ENCODE peak calls at places on chromosomes 3 and 15, in four cellular contexts. One of them, this sample, is unnamed.

GRCh38 chr3:195802261-195802701 is 9.4 kb downstream of the MUC4 start:
- DNase-seq in WERI-Rb-1: no peak
- DNase-seq in right lobe of liver: no peak
- DNase-seq in Jurkat, Clone E6-1: peak
- DNase-seq in this sample: peak

GRCh38 chr3:142929109-142929508 is 34.4 kb downstream of the PAQR9 start:
- DNase-seq in WERI-Rb-1: peak
- DNase-seq in right lobe of liver: peak
- DNase-seq in Jurkat, Clone E6-1: peak
- DNase-seq in this sample: peak

GRCh38 chr3:43405888-43406636 is 119.7 kb downstream of the SNRK start:
- DNase-seq in WERI-Rb-1: no peak
- DNase-seq in right lobe of liver: no peak
- DNase-seq in Jurkat, Clone E6-1: no peak
- DNase-seq in this sample: no peak

GRCh38 chr3:38555149-38555840 is 59.2 kb downstream of the EXOG start:
- DNase-seq in right lobe of liver: no peak
- DNase-seq in WERI-Rb-1: peak
- DNase-seq in Jurkat, Clone E6-1: no peak
- DNase-seq in this sample: no peak

GRCh38 chr3:14177580-14178246 is 688 bp downstream of the XPC start:
- DNase-seq in right lobe of liver: no peak
- DNase-seq in WERI-Rb-1: no peak
- DNase-seq in Jurkat, Clone E6-1: no peak
- DNase-seq in this sample: peak

GRCh38 chr3:62755285-62755684 is 119.9 kb downstream of the CADPS start:
- DNase-seq in WERI-Rb-1: no peak
- DNase-seq in right lobe of liver: no peak
- DNase-seq in Jurkat, Clone E6-1: no peak
- DNase-seq in this sample: peak

GRCh38 chr3:10597733-10598132 is 92.3 kb upstream of the ATP2B2 start:
- DNase-seq in Jurkat, Clone E6-1: no peak
- DNase-seq in WERI-Rb-1: no peak
- DNase-seq in right lobe of liver: no peak
- DNase-seq in this sample: no peak

GRCh38 chr3:69499899-69500316 is 114.0 kb upstream of the FRMD4B start:
- DNase-seq in Jurkat, Clone E6-1: no peak
- DNase-seq in WERI-Rb-1: no peak
- DNase-seq in right lobe of liver: peak
- DNase-seq in this sample: no peak

GRCh38 chr3:15405448-15406050 is 21.8 kb downstream of the METTL6 start:
- DNase-seq in WERI-Rb-1: no peak
- DNase-seq in right lobe of liver: no peak
- DNase-seq in Jurkat, Clone E6-1: peak
- DNase-seq in this sample: peak

GRCh38 chr3:40191850-40192448 is 117.6 kb upstream of the EIF1B start:
- DNase-seq in Jurkat, Clone E6-1: peak
- DNase-seq in right lobe of liver: no peak
- DNase-seq in WERI-Rb-1: peak
- DNase-seq in this sample: peak

GRCh38 chr3:9249273-9250192 is at the start of gene SRGAP3:
- DNase-seq in Jurkat, Clone E6-1: peak
- DNase-seq in right lobe of liver: peak
- DNase-seq in WERI-Rb-1: peak
- DNase-seq in this sample: peak

GRCh38 chr3:161163297-161163696 is 57.8 kb upstream of the NMD3 start:
- DNase-seq in Jurkat, Clone E6-1: no peak
- DNase-seq in right lobe of liver: no peak
- DNase-seq in WERI-Rb-1: no peak
- DNase-seq in this sample: no peak

GRCh38 chr3:181629029-181629428 is 82.7 kb upstream of the SOX2 start:
- DNase-seq in right lobe of liver: no peak
- DNase-seq in WERI-Rb-1: no peak
- DNase-seq in Jurkat, Clone E6-1: no peak
- DNase-seq in this sample: no peak

GRCh38 chr15:79451361-79451999 is 19.3 kb downstream of the MINAR1 start:
- DNase-seq in Jurkat, Clone E6-1: no peak
- DNase-seq in WERI-Rb-1: no peak
- DNase-seq in right lobe of liver: no peak
- DNase-seq in this sample: no peak

GRCh38 chr3:111906667-111907066 is 47.6 kb downstream of the PHLDB2 start:
- DNase-seq in Jurkat, Clone E6-1: no peak
- DNase-seq in WERI-Rb-1: no peak
- DNase-seq in right lobe of liver: no peak
- DNase-seq in this sample: no peak

GRCh38 chr3:85342915-85343314 is 384.1 kb downstream of the CADM2 start:
- DNase-seq in WERI-Rb-1: peak
- DNase-seq in Jurkat, Clone E6-1: peak
- DNase-seq in right lobe of liver: no peak
- DNase-seq in this sample: peak

GRCh38 chr15:76335129-76335850 is 1.3 kb upstream of the ISL2 start:
- DNase-seq in right lobe of liver: no peak
- DNase-seq in WERI-Rb-1: peak
- DNase-seq in Jurkat, Clone E6-1: no peak
- DNase-seq in this sample: peak

GRCh38 chr3:42412526-42413155 is 2.2 kb upstream of the LYZL4 start:
- DNase-seq in right lobe of liver: no peak
- DNase-seq in WERI-Rb-1: peak
- DNase-seq in Jurkat, Clone E6-1: no peak
- DNase-seq in this sample: no peak

GRCh38 chr3:78858165-78858564 is 909.6 kb downstream of the ROBO1 start:
- DNase-seq in WERI-Rb-1: no peak
- DNase-seq in right lobe of liver: no peak
- DNase-seq in Jurkat, Clone E6-1: no peak
- DNase-seq in this sample: no peak

GRCh38 chr3:14403636-14404395 is 1.4 kb downstream of the SLC6A6 start:
- DNase-seq in right lobe of liver: no peak
- DNase-seq in Jurkat, Clone E6-1: no peak
- DNase-seq in WERI-Rb-1: no peak
- DNase-seq in this sample: no peak

GRCh38 chr15:80567721-80568157 is 127.4 kb upstream of the ABHD17C start:
- DNase-seq in Jurkat, Clone E6-1: peak
- DNase-seq in right lobe of liver: no peak
- DNase-seq in WERI-Rb-1: peak
- DNase-seq in this sample: peak

GRCh38 chr15:80550219-80550909 is 144.7 kb upstream of the ABHD17C start:
- DNase-seq in right lobe of liver: no peak
- DNase-seq in WERI-Rb-1: no peak
- DNase-seq in Jurkat, Clone E6-1: no peak
- DNase-seq in this sample: no peak

GRCh38 chr3:52310861-52311566 is 5.1 kb upstream of the DNAH1 start:
- DNase-seq in WERI-Rb-1: no peak
- DNase-seq in Jurkat, Clone E6-1: no peak
- DNase-seq in right lobe of liver: no peak
- DNase-seq in this sample: peak

GRCh38 chr3:160665784-160666526 is 11.0 kb upstream of the ARL14 start:
- DNase-seq in right lobe of liver: no peak
- DNase-seq in WERI-Rb-1: no peak
- DNase-seq in Jurkat, Clone E6-1: peak
- DNase-seq in this sample: no peak

GRCh38 chr3:172676208-172676920 is 34.5 kb downstream of the NCEH1 start:
- DNase-seq in right lobe of liver: no peak
- DNase-seq in Jurkat, Clone E6-1: no peak
- DNase-seq in WERI-Rb-1: no peak
- DNase-seq in this sample: no peak

GRCh38 chr3:10249833-10250232 is 1.6 kb downstream of the TATDN2 start:
- DNase-seq in WERI-Rb-1: no peak
- DNase-seq in Jurkat, Clone E6-1: no peak
- DNase-seq in right lobe of liver: no peak
- DNase-seq in this sample: no peak

GRCh38 chr3:3201584-3201983 is 22.1 kb upstream of the CRBN start:
- DNase-seq in right lobe of liver: no peak
- DNase-seq in Jurkat, Clone E6-1: no peak
- DNase-seq in WERI-Rb-1: no peak
- DNase-seq in this sample: no peak

GRCh38 chr3:181565416-181565815 is 146.3 kb upstream of the SOX2 start:
- DNase-seq in WERI-Rb-1: no peak
- DNase-seq in right lobe of liver: no peak
- DNase-seq in Jurkat, Clone E6-1: no peak
- DNase-seq in this sample: no peak

GRCh38 chr3:69763458-69763857 is 24.2 kb downstream of the MITF start:
- DNase-seq in right lobe of liver: no peak
- DNase-seq in WERI-Rb-1: no peak
- DNase-seq in Jurkat, Clone E6-1: no peak
- DNase-seq in this sample: no peak

GRCh38 chr3:127734754-127735473 is 62.2 kb downstream of the ABTB1 start:
- DNase-seq in Jurkat, Clone E6-1: no peak
- DNase-seq in WERI-Rb-1: no peak
- DNase-seq in right lobe of liver: peak
- DNase-seq in this sample: peak

GRCh38 chr15:59199775-59200465 is 6.7 kb upstream of the LDHAL6B start:
- DNase-seq in WERI-Rb-1: no peak
- DNase-seq in Jurkat, Clone E6-1: no peak
- DNase-seq in right lobe of liver: no peak
- DNase-seq in this sample: no peak

GRCh38 chr3:61066800-61067199 is 184.5 kb downstream of the FHIT start:
- DNase-seq in right lobe of liver: no peak
- DNase-seq in Jurkat, Clone E6-1: no peak
- DNase-seq in WERI-Rb-1: no peak
- DNase-seq in this sample: no peak

GRCh38 chr3:193780371-193780770 is 187.4 kb downstream of the OPA1 start:
- DNase-seq in Jurkat, Clone E6-1: no peak
- DNase-seq in WERI-Rb-1: no peak
- DNase-seq in right lobe of liver: no peak
- DNase-seq in this sample: no peak

GRCh38 chr15:41567261-41567660 is 8.2 kb downstream of the TYRO3 start:
- DNase-seq in WERI-Rb-1: no peak
- DNase-seq in Jurkat, Clone E6-1: no peak
- DNase-seq in right lobe of liver: no peak
- DNase-seq in this sample: no peak

GRCh38 chr15:41570764-41571163 is 11.8 kb downstream of the TYRO3 start:
- DNase-seq in WERI-Rb-1: no peak
- DNase-seq in Jurkat, Clone E6-1: no peak
- DNase-seq in right lobe of liver: no peak
- DNase-seq in this sample: no peak

GRCh38 chr15:41566121-41566885 is 7.3 kb downstream of the TYRO3 start:
- DNase-seq in right lobe of liver: no peak
- DNase-seq in Jurkat, Clone E6-1: no peak
- DNase-seq in WERI-Rb-1: no peak
- DNase-seq in this sample: no peak

GRCh38 chr15:41567870-41568269 is 8.9 kb downstream of the TYRO3 start:
- DNase-seq in Jurkat, Clone E6-1: no peak
- DNase-seq in WERI-Rb-1: no peak
- DNase-seq in right lobe of liver: no peak
- DNase-seq in this sample: no peak

GRCh38 chr15:41568350-41569017 is 9.5 kb downstream of the TYRO3 start:
- DNase-seq in Jurkat, Clone E6-1: no peak
- DNase-seq in right lobe of liver: no peak
- DNase-seq in WERI-Rb-1: peak
- DNase-seq in this sample: no peak
- H3K4me3 ChIP-seq in Jurkat, Clone E6-1: no peak
- H3K4me3 ChIP-seq in right lobe of liver: no peak
- H3K4me3 ChIP-seq in WERI-Rb-1: no peak
- H3K4me3 ChIP-seq in this sample: no peak

DNA sequence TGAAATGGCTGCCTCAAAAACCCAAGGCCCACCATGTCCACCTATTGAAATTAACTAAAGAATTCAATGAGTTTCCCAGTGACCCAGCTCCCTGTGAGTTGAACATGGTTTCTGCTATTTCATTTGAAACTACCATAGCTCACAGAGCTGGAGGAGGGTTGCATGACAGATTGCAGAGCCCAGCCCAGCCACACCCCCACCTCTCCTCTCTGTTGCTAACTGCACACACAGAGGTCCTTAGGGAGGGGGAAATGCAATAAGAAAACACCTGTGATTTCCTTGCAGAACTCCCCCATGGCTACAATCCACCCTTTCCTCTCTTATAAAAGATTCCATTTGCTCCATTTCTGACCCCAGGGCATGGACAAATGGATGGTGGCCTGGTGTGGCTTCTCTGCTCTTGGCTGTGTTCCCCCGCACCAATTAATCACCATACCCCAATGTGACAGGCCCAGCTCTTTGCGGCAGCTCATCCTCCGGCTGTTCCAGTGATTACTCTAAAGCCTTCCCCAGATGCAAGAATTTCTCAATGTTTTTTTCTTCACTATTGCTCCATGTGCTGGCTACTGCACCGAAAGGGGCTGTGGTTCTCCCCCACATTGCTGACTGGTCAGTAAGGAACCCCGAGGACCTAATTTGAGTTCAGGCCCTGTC is 208.4 kb upstream of the KBTBD8 start:
- DNase-seq in WERI-Rb-1: peak
- DNase-seq in right lobe of liver: no peak
- DNase-seq in Jurkat, Clone E6-1: no peak
- DNase-seq in this sample: no peak
- H3K4me3 ChIP-seq in WERI-Rb-1: peak
- H3K4me3 ChIP-seq in right lobe of liver: no peak
- H3K4me3 ChIP-seq in Jurkat, Clone E6-1: no peak
- H3K4me3 ChIP-seq in this sample: no peak

GRCh38 chr3:100073555-100074307 is 40.6 kb downstream of the FILIP1L start:
- DNase-seq in right lobe of liver: no peak
- DNase-seq in WERI-Rb-1: peak
- DNase-seq in Jurkat, Clone E6-1: peak
- DNase-seq in this sample: no peak
- H3K4me3 ChIP-seq in right lobe of liver: no peak
- H3K4me3 ChIP-seq in WERI-Rb-1: peak
- H3K4me3 ChIP-seq in Jurkat, Clone E6-1: peak
- H3K4me3 ChIP-seq in this sample: no peak

DNA sequence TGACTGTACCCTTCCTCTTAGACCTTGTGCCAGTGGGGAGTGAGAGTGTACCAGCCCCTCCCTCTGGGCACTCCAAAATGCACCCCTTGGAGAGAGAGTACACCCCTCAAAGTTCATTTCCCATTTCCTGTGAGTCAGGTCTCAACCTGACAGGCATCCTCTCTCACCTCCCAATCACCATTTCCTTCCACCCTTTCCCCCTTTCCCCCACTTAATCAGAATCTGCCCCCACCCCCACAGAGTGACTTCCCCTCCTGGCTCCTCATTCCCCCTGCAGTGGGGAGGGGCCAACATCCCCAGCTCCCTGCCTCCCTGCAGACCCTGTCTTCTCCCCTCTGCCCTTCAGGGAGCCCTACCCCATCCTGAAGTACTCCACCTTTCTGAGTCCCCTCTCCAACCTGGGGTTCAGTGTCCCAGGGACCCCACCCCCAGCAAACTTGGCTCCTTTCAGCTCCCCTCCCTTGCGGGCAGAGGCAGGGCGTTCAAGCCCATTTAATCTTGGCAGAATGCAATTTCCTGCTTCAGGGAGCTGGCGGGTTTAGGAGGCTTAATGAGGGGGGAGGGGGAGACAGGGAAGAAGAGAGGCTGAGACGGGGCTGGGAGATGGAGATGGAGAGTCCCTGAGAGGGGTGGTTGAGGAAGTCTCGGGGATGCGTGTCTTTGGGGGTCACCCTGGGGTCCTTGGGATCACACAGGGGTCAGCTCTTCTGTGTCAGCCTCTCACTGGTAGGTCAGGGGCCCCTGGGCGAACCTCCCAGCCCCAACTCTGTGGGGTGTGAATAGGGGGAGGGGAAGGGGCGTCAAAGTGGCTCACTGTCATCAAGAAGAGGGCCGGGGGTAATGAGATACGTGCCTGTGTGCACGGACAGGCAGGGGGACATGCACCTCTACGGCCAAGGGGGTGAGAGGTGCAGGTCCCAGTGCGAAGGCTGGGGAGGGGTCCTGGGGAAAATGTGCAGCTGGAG is 16.6 kb upstream of the SEMA3F start:
- DNase-seq in WERI-Rb-1: peak
- DNase-seq in right lobe of liver: no peak
- DNase-seq in Jurkat, Clone E6-1: peak
- DNase-seq in this sample: no peak
- H3K4me3 ChIP-seq in WERI-Rb-1: peak
- H3K4me3 ChIP-seq in right lobe of liver: no peak
- H3K4me3 ChIP-seq in Jurkat, Clone E6-1: no peak
- H3K4me3 ChIP-seq in this sample: no peak

This sample was measured in OCI-LY7.